ENCODE peak calls at places on chromosomes 16 and 17, in five cellular contexts. One of them, this sample, is unnamed. For H3K36me3, the result is how much of the 10 kb centered on the place peaks cover.

GRCh38 chr17:64778367-64779290 is 116.5 kb upstream of the SMURF2 start:
- DNase-seq in uterus: peak
- DNase-seq in OCI-LY7: peak
- DNase-seq in lung: no peak
- DNase-seq in stomach: peak
- DNase-seq in this sample: peak

GRCh38 chr17:65536573-65537342 is 24.7 kb downstream of the AXIN2 start:
- DNase-seq in stomach: no peak
- DNase-seq in uterus: no peak
- DNase-seq in lung: no peak
- DNase-seq in OCI-LY7: no peak
- DNase-seq in this sample: no peak

GRCh38 chr17:33435716-33436301 is 142.7 kb upstream of the ASIC2 start:
- DNase-seq in OCI-LY7: no peak
- DNase-seq in uterus: no peak
- DNase-seq in lung: no peak
- DNase-seq in stomach: no peak
- DNase-seq in this sample: no peak

GRCh38 chr16:31350275-31351005 is 4.5 kb upstream of the ITGAX start:
- DNase-seq in stomach: no peak
- DNase-seq in OCI-LY7: no peak
- DNase-seq in lung: no peak
- DNase-seq in uterus: no peak
- DNase-seq in this sample: no peak

GRCh38 chr17:7173687-7174602 is 5.2 kb downstream of the ASGR1 start:
- DNase-seq in uterus: no peak
- DNase-seq in lung: peak
- DNase-seq in OCI-LY7: no peak
- DNase-seq in stomach: peak
- DNase-seq in this sample: no peak

GRCh38 chr16:87033021-87033471 is 284.1 kb downstream of the C16orf95 start:
- DNase-seq in lung: no peak
- DNase-seq in stomach: no peak
- DNase-seq in uterus: no peak
- DNase-seq in OCI-LY7: no peak
- DNase-seq in this sample: no peak

GRCh38 chr17:81385320-81386111 is 9.7 kb upstream of the BAHCC1 start:
- DNase-seq in lung: no peak
- DNase-seq in uterus: peak
- DNase-seq in stomach: no peak
- DNase-seq in OCI-LY7: no peak
- DNase-seq in this sample: no peak

GRCh38 chr16:75087040-75087979 is 29.3 kb downstream of the LDHD start:
- DNase-seq in stomach: no peak
- DNase-seq in uterus: peak
- DNase-seq in lung: no peak
- DNase-seq in OCI-LY7: no peak
- DNase-seq in this sample: no peak

GRCh38 chr16:88455610-88456355 is 2.7 kb downstream of the ZFPM1 start:
- DNase-seq in uterus: no peak
- DNase-seq in lung: peak
- DNase-seq in stomach: peak
- DNase-seq in OCI-LY7: peak
- DNase-seq in this sample: peak

DNA sequence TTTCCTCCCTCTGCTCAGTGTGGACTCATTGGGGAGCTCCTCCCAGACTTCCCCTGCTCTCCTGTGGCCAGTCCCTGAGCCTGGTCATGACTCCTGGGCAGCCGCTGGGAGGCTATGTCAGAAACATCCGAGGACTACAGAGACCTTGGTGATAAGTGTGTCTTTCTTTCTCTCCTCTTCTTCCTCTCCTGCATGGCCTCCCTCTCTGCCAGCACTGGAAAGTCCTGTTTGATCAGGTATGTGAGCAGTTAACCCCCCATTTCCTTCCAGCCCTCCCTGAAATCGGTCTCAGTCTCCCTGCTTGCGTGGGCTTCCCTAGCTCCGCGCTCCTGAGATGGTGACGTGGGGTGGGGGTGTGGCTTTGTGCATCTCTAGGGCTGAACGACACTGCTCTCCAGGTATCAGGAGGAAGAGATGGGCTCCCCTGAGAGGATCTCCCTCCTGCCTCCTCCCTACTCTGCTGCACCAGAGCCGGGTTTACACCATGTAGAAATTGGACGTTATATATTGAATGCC is 2.1 kb downstream of the RHBDL3 start:
- DNase-seq in stomach: no peak
- DNase-seq in uterus: no peak
- DNase-seq in lung: no peak
- DNase-seq in OCI-LY7: no peak
- DNase-seq in this sample: no peak
- H3K4me3 ChIP-seq in stomach: no peak
- H3K4me3 ChIP-seq in uterus: no peak
- H3K4me3 ChIP-seq in lung: no peak
- H3K4me3 ChIP-seq in OCI-LY7: no peak
- H3K4me3 ChIP-seq in this sample: no peak

GRCh38 chr17:63681530-63681929 is 18.4 kb downstream of the LIMD2 start:
- DNase-seq in lung: no peak
- DNase-seq in OCI-LY7: no peak
- DNase-seq in uterus: no peak
- DNase-seq in stomach: no peak
- DNase-seq in this sample: no peak

GRCh38 chr17:63680700-63681099 is 19.2 kb downstream of the LIMD2 start:
- DNase-seq in uterus: no peak
- DNase-seq in OCI-LY7: no peak
- DNase-seq in stomach: no peak
- DNase-seq in lung: no peak
- DNase-seq in this sample: no peak

GRCh38 chr17:63682441-63682840 is 17.5 kb downstream of the LIMD2 start:
- DNase-seq in uterus: no peak
- DNase-seq in lung: no peak
- DNase-seq in stomach: no peak
- DNase-seq in OCI-LY7: no peak
- DNase-seq in this sample: no peak

GRCh38 chr17:63685021-63685420 is 14.9 kb downstream of the LIMD2 start:
- DNase-seq in stomach: no peak
- DNase-seq in lung: no peak
- DNase-seq in OCI-LY7: no peak
- DNase-seq in uterus: no peak
- DNase-seq in this sample: no peak

DNA sequence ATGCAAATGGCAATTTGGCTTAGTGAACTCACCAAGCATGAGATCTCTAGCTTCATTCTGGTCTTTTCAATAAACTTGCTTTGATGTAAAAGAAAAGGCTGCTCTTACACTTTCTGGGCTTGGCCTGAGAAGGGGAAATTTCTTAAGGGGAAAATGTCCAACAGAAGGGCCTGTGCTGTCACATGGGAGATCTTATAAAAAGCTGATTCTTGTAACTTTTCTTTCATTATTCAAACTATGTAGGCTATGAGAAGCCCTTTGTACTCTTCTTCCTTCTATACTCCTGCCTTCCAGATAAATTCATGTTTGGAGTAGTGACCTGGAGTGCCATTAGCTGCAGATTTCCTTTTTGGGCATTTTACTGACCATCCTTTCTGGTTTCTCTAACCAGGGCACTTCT is 16.9 kb downstream of the LIMD2 start:
- DNase-seq in stomach: no peak
- DNase-seq in uterus: no peak
- DNase-seq in OCI-LY7: no peak
- DNase-seq in lung: no peak
- DNase-seq in this sample: no peak
- H3K36me3 ChIP-seq in stomach: half or more
- H3K36me3 ChIP-seq in uterus: under half
- H3K36me3 ChIP-seq in OCI-LY7: under half
- H3K36me3 ChIP-seq in lung: under half
- H3K36me3 ChIP-seq in this sample: under half

GRCh38 chr16:69083306-69083941 is 22.0 kb upstream of the HAS3 start:
- DNase-seq in uterus: no peak
- DNase-seq in OCI-LY7: no peak
- DNase-seq in stomach: no peak
- DNase-seq in lung: no peak
- DNase-seq in this sample: no peak
- TF ChIP-seq CTCF in uterus: no peak
- TF ChIP-seq CTCF in OCI-LY7: peak
- TF ChIP-seq CTCF in stomach: no peak
- TF ChIP-seq CTCF in lung: no peak
- TF ChIP-seq CTCF in this sample: peak

DNA sequence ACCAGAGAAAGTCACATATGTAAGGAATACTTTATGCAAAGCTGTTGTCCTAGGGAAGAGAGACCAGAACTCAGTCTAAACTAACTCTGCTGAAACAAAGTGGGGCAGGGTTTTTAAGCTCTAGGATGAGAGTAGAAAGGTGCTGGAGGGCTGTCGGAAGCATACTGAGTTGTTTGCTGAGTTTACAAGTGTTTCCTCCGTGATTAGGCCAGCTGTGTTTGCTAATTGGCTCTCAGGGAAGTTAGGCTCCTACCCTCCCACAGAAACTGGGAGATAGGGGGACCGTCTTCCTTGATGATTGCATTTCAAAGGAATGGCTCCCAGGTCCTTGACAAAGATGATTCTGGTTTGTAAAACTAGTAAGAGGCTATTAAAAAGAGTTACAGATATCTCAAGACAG is 24.4 kb upstream of the CRYM start:
- DNase-seq in OCI-LY7: peak
- DNase-seq in uterus: no peak
- DNase-seq in lung: no peak
- DNase-seq in stomach: no peak
- DNase-seq in this sample: no peak
- H3K4me3 ChIP-seq in OCI-LY7: peak
- H3K4me3 ChIP-seq in uterus: no peak
- H3K4me3 ChIP-seq in lung: no peak
- H3K4me3 ChIP-seq in stomach: peak
- H3K4me3 ChIP-seq in this sample: peak

GRCh38 chr16:1502092-1503004 is 9.2 kb downstream of the TELO2 start:
- DNase-seq in uterus: no peak
- DNase-seq in stomach: no peak
- DNase-seq in OCI-LY7: no peak
- DNase-seq in lung: no peak
- DNase-seq in this sample: peak
- H3K36me3 ChIP-seq in uterus: under half
- H3K36me3 ChIP-seq in stomach: half or more
- H3K36me3 ChIP-seq in OCI-LY7: half or more
- H3K36me3 ChIP-seq in lung: under half
- H3K36me3 ChIP-seq in this sample: under half

GRCh38 chr17:78390241-78391050 is 12.0 kb downstream of the PGS1 start:
- DNase-seq in OCI-LY7: no peak
- DNase-seq in lung: no peak
- DNase-seq in stomach: no peak
- DNase-seq in uterus: peak
- DNase-seq in this sample: no peak
- TF ChIP-seq CTCF in OCI-LY7: peak
- TF ChIP-seq CTCF in lung: no peak
- TF ChIP-seq CTCF in stomach: no peak
- TF ChIP-seq CTCF in uterus: no peak
- TF ChIP-seq CTCF in this sample: no peak

DNA sequence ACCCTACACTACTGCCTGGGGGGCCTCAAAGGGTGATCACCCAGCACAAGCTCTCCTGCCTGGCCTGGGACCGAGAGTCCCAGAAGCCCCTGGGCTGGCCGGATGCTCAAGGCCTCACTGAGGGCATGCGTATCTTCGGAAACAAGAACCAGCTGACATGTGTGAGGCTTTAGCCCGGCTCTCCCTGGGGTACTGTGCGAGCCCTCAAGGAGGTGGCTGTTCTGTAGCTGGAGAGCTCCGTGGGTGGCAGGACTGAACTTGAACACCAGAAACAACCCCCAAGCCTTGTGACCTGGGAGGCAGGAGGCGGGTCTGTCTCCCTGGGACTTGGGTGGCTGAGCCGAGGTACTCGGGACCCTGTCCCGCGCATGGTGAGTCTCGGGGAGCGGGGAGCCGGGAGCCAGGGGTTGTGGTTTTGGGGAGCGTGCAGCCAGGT is 7.0 kb downstream of the DPEP1 start:
- DNase-seq in stomach: no peak
- DNase-seq in OCI-LY7: no peak
- DNase-seq in lung: no peak
- DNase-seq in uterus: no peak
- DNase-seq in this sample: no peak
- H3K4me3 ChIP-seq in stomach: no peak
- H3K4me3 ChIP-seq in OCI-LY7: no peak
- H3K4me3 ChIP-seq in lung: no peak
- H3K4me3 ChIP-seq in uterus: no peak
- H3K4me3 ChIP-seq in this sample: no peak

GRCh38 chr17:17169396-17169795 is 36.7 kb downstream of the PLD6 start:
- DNase-seq in uterus: no peak
- DNase-seq in OCI-LY7: no peak
- DNase-seq in stomach: no peak
- DNase-seq in lung: no peak
- DNase-seq in this sample: no peak

GRCh38 chr17:17171991-17172939 is 33.9 kb downstream of the PLD6 start:
- DNase-seq in stomach: no peak
- DNase-seq in uterus: no peak
- DNase-seq in OCI-LY7: no peak
- DNase-seq in lung: no peak
- DNase-seq in this sample: no peak

GRCh38 chr17:17170346-17170976 is 35.7 kb downstream of the PLD6 start:
- DNase-seq in OCI-LY7: no peak
- DNase-seq in stomach: no peak
- DNase-seq in lung: peak
- DNase-seq in uterus: no peak
- DNase-seq in this sample: no peak

GRCh38 chr17:17172990-17173389 is 33.1 kb downstream of the PLD6 start:
- DNase-seq in stomach: no peak
- DNase-seq in lung: no peak
- DNase-seq in OCI-LY7: no peak
- DNase-seq in uterus: no peak
- DNase-seq in this sample: no peak

GRCh38 chr17:17171186-17171585 is 34.9 kb downstream of the PLD6 start:
- DNase-seq in lung: no peak
- DNase-seq in OCI-LY7: no peak
- DNase-seq in uterus: no peak
- DNase-seq in stomach: no peak
- DNase-seq in this sample: no peak
- H3K36me3 ChIP-seq in lung: under half
- H3K36me3 ChIP-seq in OCI-LY7: under half
- H3K36me3 ChIP-seq in uterus: under half
- H3K36me3 ChIP-seq in stomach: half or more
- H3K36me3 ChIP-seq in this sample: half or more

This sample was measured in GM06990.